ENCODE peak calls at places on chromosomes 1 and 21, in four cellular contexts. U is DMS79, N is mesendoderm, F is adrenal gland. S is an unnamed sample.

GRCh38 chr1:200429221-200429751 is 19.4 kb upstream of the ZNF281 start:
- DNase-seq in U (no peak), N (no peak), F (peak; percentile 32), S (no peak)

GRCh38 chr1:246300653-246301549 is 206.2 kb downstream of the SMYD3 start:
- DNase-seq in U (no peak), N (no peak), F (no peak), S (no peak)

GRCh38 chr1:163799190-163799805 is 477.5 kb downstream of the NUF2 start:
- DNase-seq in U (no peak), N (no peak), F (no peak), S (no peak)

GRCh38 chr1:165900576-165901380 is 73.4 kb downstream of the UCK2 start:
- DNase-seq in U (peak; percentile 63), N (peak; percentile 44), F (no peak), S (no peak)

GRCh38 chr1:185561629-185562028 is 172.6 kb upstream of the HMCN1 start:
- DNase-seq in U (no peak), N (no peak), F (no peak), S (no peak)

GRCh38 chr1:57800341-57800740 is 376.5 kb upstream of the DAB1 start:
- DNase-seq in U (no peak), N (no peak), F (no peak), S (no peak)

GRCh38 chr1:223233410-223234163 is 90.5 kb upstream of the TLR5 start:
- DNase-seq in U (no peak), N (peak; percentile 32), F (peak; percentile 42), S (no peak)

GRCh38 chr21:33023574-33024277 is 2.0 kb upstream of the OLIG2 start:
- DNase-seq in U (no peak), N (no peak), F (no peak), S (peak; percentile 54)

GRCh38 chr1:200363200-200363933 is 46.5 kb downstream of the ZNF281 start:
- DNase-seq in U (no peak), N (no peak), F (no peak), S (no peak)

GRCh38 chr1:234907585-234908457 is 220.8 kb downstream of the TOMM20 start:
- DNase-seq in U (no peak), N (no peak), F (no peak), S (no peak)

GRCh38 chr1:160045653-160046052 is 13.9 kb upstream of the PIGM start:
- DNase-seq in U (no peak), N (no peak), F (no peak), S (no peak)